ENCODE peak calls at places on chromosomes 13 and 19, in six cellular contexts. One of them, this sample, is unnamed.

GRCh38 chr19:4859697-4860096 is 7.8 kb downstream of the PLIN3 start:
- DNase-seq in AML-193: no peak
- DNase-seq in HFF-Myc: no peak
- DNase-seq in iris pigment epithelial cell: no peak
- DNase-seq in NCI-H187 treated with DMSO at 0.1 percent for 48 hours: no peak
- DNase-seq in GM03348: no peak
- DNase-seq in this sample: no peak

GRCh38 chr13:114285166-114285808 is 3.9 kb downstream of the UPF3A start:
- DNase-seq in NCI-H187 treated with DMSO at 0.1 percent for 48 hours: no peak
- DNase-seq in GM03348: no peak
- DNase-seq in AML-193: no peak
- DNase-seq in iris pigment epithelial cell: peak; percentile 29
- DNase-seq in HFF-Myc: no peak
- DNase-seq in this sample: no peak

GRCh38 chr13:36606060-36606459 is 67.8 kb upstream of the SERTM1 start:
- DNase-seq in GM03348: no peak
- DNase-seq in HFF-Myc: no peak
- DNase-seq in iris pigment epithelial cell: no peak
- DNase-seq in AML-193: no peak
- DNase-seq in NCI-H187 treated with DMSO at 0.1 percent for 48 hours: no peak
- DNase-seq in this sample: no peak

GRCh38 chr19:49987159-49987698 is 26.3 kb upstream of the SIGLEC11 start:
- DNase-seq in iris pigment epithelial cell: peak; percentile 87
- DNase-seq in AML-193: peak; percentile 95
- DNase-seq in NCI-H187 treated with DMSO at 0.1 percent for 48 hours: no peak
- DNase-seq in GM03348: peak; percentile 84
- DNase-seq in HFF-Myc: peak; percentile 90
- DNase-seq in this sample: no peak

GRCh38 chr19:28971011-28971410 is 241.9 kb downstream of the UQCRFS1 start:
- DNase-seq in HFF-Myc: no peak
- DNase-seq in NCI-H187 treated with DMSO at 0.1 percent for 48 hours: no peak
- DNase-seq in GM03348: no peak
- DNase-seq in iris pigment epithelial cell: no peak
- DNase-seq in AML-193: no peak
- DNase-seq in this sample: no peak

GRCh38 chr19:51124216-51124615 is 490 bp upstream of the SIGLEC9 start:
- DNase-seq in iris pigment epithelial cell: no peak
- DNase-seq in HFF-Myc: no peak
- DNase-seq in NCI-H187 treated with DMSO at 0.1 percent for 48 hours: no peak
- DNase-seq in GM03348: no peak
- DNase-seq in AML-193: no peak
- DNase-seq in this sample: no peak

GRCh38 chr19:37930416-37930815 is 23.4 kb downstream of the SIPA1L3 start:
- DNase-seq in GM03348: no peak
- DNase-seq in AML-193: no peak
- DNase-seq in HFF-Myc: no peak
- DNase-seq in NCI-H187 treated with DMSO at 0.1 percent for 48 hours: no peak
- DNase-seq in iris pigment epithelial cell: peak; percentile 58
- DNase-seq in this sample: no peak

GRCh38 chr13:99873832-99874430 is 97.6 kb downstream of the ZIC5 start:
- DNase-seq in HFF-Myc: no peak
- DNase-seq in AML-193: no peak
- DNase-seq in iris pigment epithelial cell: no peak
- DNase-seq in GM03348: no peak
- DNase-seq in NCI-H187 treated with DMSO at 0.1 percent for 48 hours: no peak
- DNase-seq in this sample: no peak

GRCh38 chr19:13984875-13985741 is 21.0 kb downstream of the RFX1 start:
- DNase-seq in GM03348: no peak
- DNase-seq in HFF-Myc: no peak
- DNase-seq in NCI-H187 treated with DMSO at 0.1 percent for 48 hours: no peak
- DNase-seq in AML-193: no peak
- DNase-seq in iris pigment epithelial cell: no peak
- DNase-seq in this sample: no peak

GRCh38 chr13:31485183-31485582 is 254.1 kb upstream of the RXFP2 start:
- DNase-seq in AML-193: peak; percentile 99
- DNase-seq in HFF-Myc: no peak
- DNase-seq in NCI-H187 treated with DMSO at 0.1 percent for 48 hours: no peak
- DNase-seq in iris pigment epithelial cell: peak; percentile 16
- DNase-seq in GM03348: no peak
- DNase-seq in this sample: no peak

GRCh38 chr19:33484226-33484774 is 37.3 kb downstream of the PEPD start:
- DNase-seq in AML-193: no peak
- DNase-seq in iris pigment epithelial cell: no peak
- DNase-seq in GM03348: no peak
- DNase-seq in HFF-Myc: no peak
- DNase-seq in NCI-H187 treated with DMSO at 0.1 percent for 48 hours: no peak
- DNase-seq in this sample: no peak

GRCh38 chr19:1492474-1493006 is 1.6 kb downstream of the REEP6 start:
- DNase-seq in AML-193: no peak
- DNase-seq in iris pigment epithelial cell: no peak
- DNase-seq in GM03348: no peak
- DNase-seq in HFF-Myc: no peak
- DNase-seq in NCI-H187 treated with DMSO at 0.1 percent for 48 hours: no peak
- DNase-seq in this sample: no peak

GRCh38 chr13:44302948-44303575 is 70.6 kb upstream of the SERP2 start:
- DNase-seq in iris pigment epithelial cell: no peak
- DNase-seq in GM03348: no peak
- DNase-seq in NCI-H187 treated with DMSO at 0.1 percent for 48 hours: no peak
- DNase-seq in AML-193: no peak
- DNase-seq in HFF-Myc: no peak
- DNase-seq in this sample: no peak

GRCh38 chr13:21691500-21691899 is 20.6 kb downstream of the FGF9 start:
- DNase-seq in HFF-Myc: no peak
- DNase-seq in GM03348: no peak
- DNase-seq in iris pigment epithelial cell: no peak
- DNase-seq in AML-193: no peak
- DNase-seq in NCI-H187 treated with DMSO at 0.1 percent for 48 hours: no peak
- DNase-seq in this sample: no peak

GRCh38 chr19:11756965-11757364 is 9.8 kb upstream of the ZNF441 start:
- DNase-seq in AML-193: no peak
- DNase-seq in NCI-H187 treated with DMSO at 0.1 percent for 48 hours: no peak
- DNase-seq in GM03348: no peak
- DNase-seq in iris pigment epithelial cell: no peak
- DNase-seq in HFF-Myc: no peak
- DNase-seq in this sample: no peak

GRCh38 chr13:109737046-109737573 is 49.3 kb downstream of the IRS2 start:
- DNase-seq in HFF-Myc: no peak
- DNase-seq in AML-193: no peak
- DNase-seq in iris pigment epithelial cell: no peak
- DNase-seq in GM03348: no peak
- DNase-seq in NCI-H187 treated with DMSO at 0.1 percent for 48 hours: no peak
- DNase-seq in this sample: no peak

GRCh38 chr19:10761443-10762242 is 43.8 kb downstream of the DNM2 start:
- DNase-seq in HFF-Myc: no peak
- DNase-seq in NCI-H187 treated with DMSO at 0.1 percent for 48 hours: no peak
- DNase-seq in AML-193: no peak
- DNase-seq in GM03348: no peak
- DNase-seq in iris pigment epithelial cell: no peak
- DNase-seq in this sample: no peak

GRCh38 chr13:42970824-42971669 is 21.0 kb downstream of the EPSTI1 start:
- DNase-seq in iris pigment epithelial cell: peak; percentile 70
- DNase-seq in GM03348: peak; percentile 47
- DNase-seq in NCI-H187 treated with DMSO at 0.1 percent for 48 hours: peak; percentile 8
- DNase-seq in HFF-Myc: peak; percentile 12
- DNase-seq in AML-193: peak; percentile 53
- DNase-seq in this sample: no peak

GRCh38 chr19:2478324-2478755 is 2.4 kb downstream of the GADD45B start:
- DNase-seq in HFF-Myc: no peak
- DNase-seq in NCI-H187 treated with DMSO at 0.1 percent for 48 hours: no peak
- DNase-seq in AML-193: peak; percentile 96
- DNase-seq in GM03348: peak; percentile 33
- DNase-seq in iris pigment epithelial cell: peak; percentile 74
- DNase-seq in this sample: no peak

GRCh38 chr19:2616741-2617392 is 85.6 kb downstream of the GNG7 start:
- DNase-seq in AML-193: peak; percentile 76
- DNase-seq in NCI-H187 treated with DMSO at 0.1 percent for 48 hours: no peak
- DNase-seq in GM03348: no peak
- DNase-seq in HFF-Myc: no peak
- DNase-seq in iris pigment epithelial cell: no peak
- DNase-seq in this sample: no peak

GRCh38 chr13:25085125-25085742 is 10.7 kb upstream of the PABPC3 start:
- DNase-seq in HFF-Myc: peak; percentile 3
- DNase-seq in AML-193: peak; percentile 32
- DNase-seq in NCI-H187 treated with DMSO at 0.1 percent for 48 hours: no peak
- DNase-seq in GM03348: peak; percentile 48
- DNase-seq in iris pigment epithelial cell: peak; percentile 54
- DNase-seq in this sample: no peak

GRCh38 chr19:28397311-28397710 is 815.6 kb downstream of the UQCRFS1 start:
- DNase-seq in GM03348: no peak
- DNase-seq in iris pigment epithelial cell: no peak
- DNase-seq in AML-193: no peak
- DNase-seq in HFF-Myc: no peak
- DNase-seq in NCI-H187 treated with DMSO at 0.1 percent for 48 hours: no peak
- DNase-seq in this sample: no peak

GRCh38 chr19:18205180-18205915 is 1.5 kb upstream of the RAB3A start:
- DNase-seq in iris pigment epithelial cell: peak; percentile 78
- DNase-seq in NCI-H187 treated with DMSO at 0.1 percent for 48 hours: no peak
- DNase-seq in HFF-Myc: no peak
- DNase-seq in GM03348: peak; percentile 80
- DNase-seq in AML-193: no peak
- DNase-seq in this sample: no peak

GRCh38 chr13:40993119-40993518 is 26.0 kb downstream of the ELF1 start:
- DNase-seq in AML-193: no peak
- DNase-seq in GM03348: no peak
- DNase-seq in HFF-Myc: no peak
- DNase-seq in NCI-H187 treated with DMSO at 0.1 percent for 48 hours: no peak
- DNase-seq in iris pigment epithelial cell: no peak
- DNase-seq in this sample: no peak

This sample was measured in NCI-H2081 treated with DMSO at 0.1 percent for 48 hours.